ENCODE peak calls at places on chromosomes 4 and X, in nine cellular contexts. L is psoas muscle; C is CD4-positive, alpha-beta T cell; A is upper lobe of right lung; N is breast epithelium; Y is cardiac muscle cell; X is vagina; T is right atrium auricular region; W is K562. M is an unnamed sample.

GRCh38 chrX:13142891-13143290 is 98.5 kb upstream of the FAM9C start:
- DNase-seq in L (no peak), C (no peak), A (no peak), N (no peak), Y (no peak), X (no peak), T (no peak), W (no peak), M (no peak)

GRCh38 chr4:38563703-38564490 is 100.1 kb upstream of the KLF3 start:
- DNase-seq in L (no peak), C (no peak), A (no peak), N (no peak), Y (no peak), X (no peak), T (no peak), W (no peak), M (no peak)

GRCh38 chr4:138398297-138398696 is 156.1 kb upstream of the SLC7A11 start:
- DNase-seq in L (no peak), C (no peak), A (no peak), N (no peak), Y (no peak), X (no peak), T (no peak), W (no peak), M (no peak)

GRCh38 chr4:24551492-24552330 is 32.6 kb downstream of the DHX15 start:
- DNase-seq in L (no peak), C (no peak), A (no peak), N (no peak), Y (no peak), X (no peak), T (no peak), W (peak; percentile 16), M (no peak)

GRCh38 chrX:1537031-1537715 is at the start of gene P2RY8:
- DNase-seq in L (peak; percentile 60), C (peak; percentile 74), A (peak; percentile 72), N (peak; percentile 41), Y (no peak), X (no peak), T (peak; percentile 72), W (no peak), M (peak; percentile 29)

GRCh38 chr4:110567266-110567665 is 55.6 kb downstream of the PITX2 start:
- DNase-seq in L (no peak), C (no peak), A (no peak), N (no peak), Y (no peak), X (no peak), T (no peak), W (no peak), M (no peak)

GRCh38 chr4:102263024-102263787 is 82.1 kb downstream of the SLC39A8 start:
- DNase-seq in L (no peak), C (no peak), A (no peak), N (no peak), Y (peak; percentile 22), X (no peak), T (no peak), W (no peak), M (no peak)

GRCh38 chr4:158845166-158846041 is 76.6 kb downstream of the FNIP2 start:
- DNase-seq in L (no peak), C (no peak), A (no peak), N (no peak), Y (no peak), X (no peak), T (no peak), W (no peak), M (no peak)

DNA sequence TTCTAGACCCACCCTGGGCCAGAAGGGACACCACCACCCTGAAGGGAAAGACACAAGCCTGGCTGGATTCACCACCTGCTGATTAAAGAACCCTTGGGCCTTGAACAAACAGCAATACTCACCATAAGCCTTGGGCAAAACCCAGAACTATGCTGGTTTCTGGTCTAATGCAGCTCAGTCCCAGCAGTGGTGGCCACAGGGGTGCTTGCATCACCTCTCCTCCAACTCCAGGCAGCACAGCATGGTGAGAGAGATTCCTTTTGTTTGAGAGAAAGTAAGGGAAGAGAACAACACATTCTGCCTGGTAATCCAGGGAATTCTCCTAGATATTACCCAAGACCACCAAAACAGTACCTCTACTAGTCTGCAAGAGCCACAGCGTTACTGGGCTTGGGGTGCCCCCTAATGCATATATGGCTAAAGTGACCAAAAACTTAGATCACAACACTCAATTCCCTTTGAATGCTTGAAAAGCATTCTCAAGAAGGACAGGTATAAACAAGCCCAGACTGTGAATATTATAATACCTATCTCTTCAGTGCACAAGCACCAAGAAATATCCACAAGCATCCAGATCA is 25.7 kb downstream of the RNF128 start:
- DNase-seq in L (no peak), C (no peak), A (no peak), N (no peak), Y (peak; percentile 20), X (no peak), T (no peak), W (no peak), M (no peak)
- TF ChIP-seq CTCF in L (peak; percentile 20), C (no peak), A (no peak), N (no peak), Y (no peak), X (no peak), T (no peak), W (no peak), M (no peak)

GRCh38 chrX:129593137-129593536 is 53.1 kb downstream of the OCRL start:
- DNase-seq in L (no peak), C (no peak), A (no peak), N (no peak), Y (no peak), X (peak; percentile 28), T (no peak), W (peak; percentile 32), M (no peak)
- H3K9me3 ChIP-seq in L (no peaks in the 10 kb centered on the region), C (no peaks in the 10 kb centered on the region), A (no peaks in the 10 kb centered on the region), N (no peaks in the 10 kb centered on the region), Y (no peaks in the 10 kb centered on the region), X (no peaks in the 10 kb centered on the region), T (no peaks in the 10 kb centered on the region), W (no peaks in the 10 kb centered on the region), M (no peaks in the 10 kb centered on the region)

GRCh38 chr4:144645102-144645469 is 870 bp upstream of the HHIP start:
- DNase-seq in L (peak; percentile 16), C (no peak), A (peak; percentile 77), N (no peak), Y (no peak), X (no peak), T (no peak), W (no peak), M (no peak)

GRCh38 chr4:144645621-144646522 is at the start of gene HHIP:
- DNase-seq in L (peak; percentile 44), C (peak; percentile 8), A (peak; percentile 87), N (no peak), Y (peak; percentile 62), X (no peak), T (no peak), W (peak; percentile 43), M (no peak)

GRCh38 chr4:144647095-144647959 is 1.4 kb downstream of the HHIP start:
- DNase-seq in L (no peak), C (no peak), A (no peak), N (no peak), Y (no peak), X (no peak), T (no peak), W (peak; percentile 54), M (no peak)

GRCh38 chr4:144648042-144648441 is 2.1 kb downstream of the HHIP start:
- DNase-seq in L (no peak), C (no peak), A (no peak), N (no peak), Y (no peak), X (no peak), T (no peak), W (no peak), M (no peak)

DNA sequence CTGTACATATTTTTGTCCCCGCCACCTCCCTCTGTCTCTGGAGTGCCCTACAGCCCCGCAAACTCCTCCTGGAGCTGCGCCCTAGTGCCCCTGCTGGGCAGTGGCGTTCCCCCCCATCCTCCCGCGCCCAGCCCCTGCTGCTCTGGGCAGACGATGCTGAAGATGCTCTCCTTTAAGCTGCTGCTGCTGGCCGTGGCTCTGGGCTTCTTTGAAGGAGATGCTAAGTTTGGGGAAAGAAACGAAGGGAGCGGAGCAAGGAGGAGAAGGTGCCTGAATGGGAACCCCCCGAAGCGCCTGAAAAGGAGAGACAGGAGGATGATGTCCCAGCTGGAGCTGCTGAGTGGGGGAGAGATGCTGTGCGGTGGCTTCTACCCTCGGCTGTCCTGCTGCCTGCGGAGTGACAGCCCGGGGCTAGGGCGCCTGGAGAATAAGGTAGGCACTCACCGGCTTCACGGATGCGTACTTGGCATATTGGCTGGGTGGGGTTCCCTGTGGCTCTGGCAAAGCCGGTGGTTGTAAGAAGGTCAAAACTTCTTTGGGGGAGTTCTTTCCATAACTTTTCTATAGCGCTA is 653 bp downstream of the HHIP start:
- DNase-seq in L (peak; percentile 18), C (no peak), A (no peak), N (no peak), Y (peak; percentile 39), X (no peak), T (no peak), W (no peak), M (no peak)
- TF ChIP-seq CTCF in L (no peak), C (no peak), A (no peak), N (no peak), Y (peak; percentile 26), X (no peak), T (no peak), W (no peak), M (no peak)

GRCh38 chr4:47031011-47031678 is at the start of gene GABRB1:
- DNase-seq in L (peak; percentile 22), C (no peak), A (peak; percentile 78), N (no peak), Y (peak; percentile 72), X (no peak), T (peak; percentile 65), W (peak; percentile 14), M (no peak)

GRCh38 chr4:47038263-47038662 is 6.9 kb downstream of the GABRB1 start:
- DNase-seq in L (no peak), C (no peak), A (no peak), N (no peak), Y (no peak), X (no peak), T (no peak), W (no peak), M (no peak)

GRCh38 chr4:47031713-47032404 is 492 bp downstream of the GABRB1 start:
- DNase-seq in L (no peak), C (no peak), A (no peak), N (no peak), Y (peak; percentile 7), X (no peak), T (no peak), W (no peak), M (no peak)

GRCh38 chr4:47032405-47033106 is 1.2 kb downstream of the GABRB1 start:
- DNase-seq in L (peak; percentile 12), C (no peak), A (peak; percentile 75), N (no peak), Y (peak; percentile 87), X (no peak), T (peak; percentile 63), W (no peak), M (no peak)
- H3K9me3 ChIP-seq in L (no peaks in the 10 kb centered on the region), C (no peaks in the 10 kb centered on the region), A (no peaks in the 10 kb centered on the region), N (no peaks in the 10 kb centered on the region), Y (no peaks in the 10 kb centered on the region), X (no peaks in the 10 kb centered on the region), T (no peaks in the 10 kb centered on the region), W (no peaks in the 10 kb centered on the region), M (no peaks in the 10 kb centered on the region)